ENCODE peak calls at places on chromosomes 1 and 21, in ten cellular contexts. One of them, this sample, is unnamed.
A peak's percentile ranks its signal among the peaks of the same experiment; 100 is the strongest.

GRCh38 chr1:117664314-117664713 is 58.5 kb downstream of the TENT5C start:
- DNase-seq in OCI-LY7: peak; percentile 93
- DNase-seq in mucosa of descending colon: no peak
- DNase-seq in right cardiac atrium: no peak
- DNase-seq in HL-60: no peak
- DNase-seq in IMR-90: no peak
- DNase-seq in cardiac muscle cell: no peak
- DNase-seq in uterus: no peak
- DNase-seq in mammary epithelial cell: no peak
- DNase-seq in left ventricle myocardium inferior: no peak
- DNase-seq in this sample: peak; percentile 65

GRCh38 chr1:209305221-209305954 is 278.1 kb upstream of the CAMK1G start:
- DNase-seq in uterus: no peak
- DNase-seq in mammary epithelial cell: no peak
- DNase-seq in mucosa of descending colon: no peak
- DNase-seq in cardiac muscle cell: no peak
- DNase-seq in IMR-90: no peak
- DNase-seq in left ventricle myocardium inferior: no peak
- DNase-seq in OCI-LY7: no peak
- DNase-seq in HL-60: no peak
- DNase-seq in right cardiac atrium: no peak
- DNase-seq in this sample: no peak

GRCh38 chr21:32044205-32044874 is 171.5 kb downstream of the HUNK start:
- DNase-seq in OCI-LY7: no peak
- DNase-seq in mammary epithelial cell: no peak
- DNase-seq in left ventricle myocardium inferior: no peak
- DNase-seq in IMR-90: no peak
- DNase-seq in right cardiac atrium: no peak
- DNase-seq in HL-60: no peak
- DNase-seq in mucosa of descending colon: no peak
- DNase-seq in uterus: no peak
- DNase-seq in cardiac muscle cell: no peak
- DNase-seq in this sample: no peak

GRCh38 chr1:203006948-203007871 is at the start of gene TMEM183A:
- DNase-seq in IMR-90: peak; percentile 97
- DNase-seq in OCI-LY7: peak; percentile 99
- DNase-seq in right cardiac atrium: peak; percentile 98
- DNase-seq in HL-60: peak; percentile 98
- DNase-seq in left ventricle myocardium inferior: peak; percentile 95
- DNase-seq in mammary epithelial cell: peak; percentile 95
- DNase-seq in mucosa of descending colon: peak; percentile 98
- DNase-seq in uterus: peak; percentile 96
- DNase-seq in cardiac muscle cell: peak; percentile 98
- DNase-seq in this sample: peak; percentile 98

GRCh38 chr1:67060811-67061218 is 6.9 kb upstream of the SLC35D1 start:
- DNase-seq in IMR-90: peak; percentile 99
- DNase-seq in left ventricle myocardium inferior: no peak
- DNase-seq in cardiac muscle cell: peak; percentile 98
- DNase-seq in mammary epithelial cell: peak; percentile 96
- DNase-seq in uterus: no peak
- DNase-seq in OCI-LY7: no peak
- DNase-seq in HL-60: no peak
- DNase-seq in mucosa of descending colon: no peak
- DNase-seq in right cardiac atrium: no peak
- DNase-seq in this sample: no peak

GRCh38 chr1:58933599-58933926 is 149.7 kb upstream of the JUN start:
- DNase-seq in cardiac muscle cell: peak; percentile 24
- DNase-seq in mucosa of descending colon: no peak
- DNase-seq in IMR-90: peak; percentile 11
- DNase-seq in mammary epithelial cell: no peak
- DNase-seq in uterus: no peak
- DNase-seq in right cardiac atrium: no peak
- DNase-seq in HL-60: no peak
- DNase-seq in OCI-LY7: no peak
- DNase-seq in left ventricle myocardium inferior: no peak
- DNase-seq in this sample: no peak

GRCh38 chr1:182602945-182603645 is 1.1 kb downstream of the RGS16 start:
- DNase-seq in right cardiac atrium: no peak
- DNase-seq in left ventricle myocardium inferior: no peak
- DNase-seq in OCI-LY7: peak; percentile 53
- DNase-seq in IMR-90: no peak
- DNase-seq in HL-60: no peak
- DNase-seq in mammary epithelial cell: no peak
- DNase-seq in cardiac muscle cell: no peak
- DNase-seq in uterus: no peak
- DNase-seq in mucosa of descending colon: no peak
- DNase-seq in this sample: no peak

GRCh38 chr1:110433803-110434202 is 17.1 kb upstream of the PROK1 start:
- DNase-seq in OCI-LY7: peak; percentile 34
- DNase-seq in mucosa of descending colon: no peak
- DNase-seq in HL-60: peak; percentile 91
- DNase-seq in mammary epithelial cell: peak; percentile 74
- DNase-seq in uterus: no peak
- DNase-seq in cardiac muscle cell: peak; percentile 53
- DNase-seq in right cardiac atrium: peak; percentile 65
- DNase-seq in left ventricle myocardium inferior: peak; percentile 47
- DNase-seq in IMR-90: peak; percentile 20
- DNase-seq in this sample: no peak

GRCh38 chr1:161074676-161075368 is 5.1 kb upstream of the ARHGAP30 start:
- DNase-seq in HL-60: no peak
- DNase-seq in right cardiac atrium: no peak
- DNase-seq in left ventricle myocardium inferior: no peak
- DNase-seq in uterus: no peak
- DNase-seq in OCI-LY7: no peak
- DNase-seq in cardiac muscle cell: no peak
- DNase-seq in mucosa of descending colon: no peak
- DNase-seq in mammary epithelial cell: peak; percentile 98
- DNase-seq in IMR-90: no peak
- DNase-seq in this sample: no peak

GRCh38 chr1:94532077-94532476 is 9.5 kb downstream of the F3 start:
- DNase-seq in IMR-90: no peak
- DNase-seq in left ventricle myocardium inferior: no peak
- DNase-seq in mammary epithelial cell: peak; percentile 41
- DNase-seq in right cardiac atrium: no peak
- DNase-seq in uterus: no peak
- DNase-seq in cardiac muscle cell: no peak
- DNase-seq in mucosa of descending colon: no peak
- DNase-seq in HL-60: no peak
- DNase-seq in OCI-LY7: no peak
- DNase-seq in this sample: no peak

GRCh38 chr1:211677659-211678058 is 2.2 kb upstream of the NEK2 start:
- DNase-seq in IMR-90: no peak
- DNase-seq in HL-60: peak; percentile 50
- DNase-seq in mammary epithelial cell: no peak
- DNase-seq in OCI-LY7: peak; percentile 84
- DNase-seq in uterus: no peak
- DNase-seq in cardiac muscle cell: no peak
- DNase-seq in mucosa of descending colon: no peak
- DNase-seq in left ventricle myocardium inferior: no peak
- DNase-seq in right cardiac atrium: no peak
- DNase-seq in this sample: no peak

GRCh38 chr1:20751462-20751990 is 19.0 kb upstream of the SH2D5 start:
- DNase-seq in OCI-LY7: no peak
- DNase-seq in cardiac muscle cell: no peak
- DNase-seq in IMR-90: no peak
- DNase-seq in right cardiac atrium: no peak
- DNase-seq in mucosa of descending colon: no peak
- DNase-seq in uterus: no peak
- DNase-seq in mammary epithelial cell: no peak
- DNase-seq in HL-60: no peak
- DNase-seq in left ventricle myocardium inferior: no peak
- DNase-seq in this sample: no peak

DNA sequence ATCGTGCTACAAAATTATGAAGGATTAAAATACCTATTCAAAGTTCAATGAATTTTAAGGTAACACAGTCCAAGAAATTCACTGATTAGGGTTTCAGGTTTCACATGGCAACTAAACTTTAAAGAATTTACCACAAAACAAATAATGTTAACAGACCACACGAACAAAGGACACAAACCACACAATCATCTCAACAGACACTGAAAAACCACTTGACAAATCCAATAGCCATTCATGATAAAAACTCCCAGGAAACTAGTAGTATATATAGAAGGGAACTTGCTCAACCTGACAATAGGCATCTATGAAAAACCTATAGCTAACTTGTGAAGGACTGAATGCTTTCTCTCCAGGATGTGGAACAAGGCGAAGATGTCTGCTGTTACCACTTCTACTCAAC is 21.1 kb upstream of the SH2D5 start:
- DNase-seq in uterus: no peak
- DNase-seq in IMR-90: peak; percentile 70
- DNase-seq in mucosa of descending colon: no peak
- DNase-seq in mammary epithelial cell: peak; percentile 48
- DNase-seq in right cardiac atrium: no peak
- DNase-seq in OCI-LY7: no peak
- DNase-seq in left ventricle myocardium inferior: no peak
- DNase-seq in HL-60: no peak
- DNase-seq in cardiac muscle cell: no peak
- DNase-seq in this sample: no peak
- H3K4me3 ChIP-seq in uterus: no peak overlapping the region
- H3K4me3 ChIP-seq in IMR-90: no peak overlapping the region
- H3K4me3 ChIP-seq in mucosa of descending colon: no peak overlapping the region
- H3K4me3 ChIP-seq in mammary epithelial cell: no peak overlapping the region
- H3K4me3 ChIP-seq in right cardiac atrium: no peak overlapping the region
- H3K4me3 ChIP-seq in OCI-LY7: no peak overlapping the region
- H3K4me3 ChIP-seq in left ventricle myocardium inferior: no peak overlapping the region
- H3K4me3 ChIP-seq in HL-60: no peak overlapping the region
- H3K4me3 ChIP-seq in cardiac muscle cell: no peak overlapping the region
- H3K4me3 ChIP-seq in this sample: no peak overlapping the region

GRCh38 chr1:245986404-245987221 is 520.5 kb downstream of the SMYD3 start:
- DNase-seq in mucosa of descending colon: no peak
- DNase-seq in right cardiac atrium: no peak
- DNase-seq in OCI-LY7: no peak
- DNase-seq in left ventricle myocardium inferior: no peak
- DNase-seq in uterus: peak; percentile 25
- DNase-seq in mammary epithelial cell: peak; percentile 72
- DNase-seq in HL-60: no peak
- DNase-seq in IMR-90: peak; percentile 88
- DNase-seq in cardiac muscle cell: peak; percentile 88
- DNase-seq in this sample: no peak
- H3K4me3 ChIP-seq in mucosa of descending colon: no peak overlapping the region
- H3K4me3 ChIP-seq in right cardiac atrium: no peak overlapping the region
- H3K4me3 ChIP-seq in OCI-LY7: no peak overlapping the region
- H3K4me3 ChIP-seq in left ventricle myocardium inferior: no peak overlapping the region
- H3K4me3 ChIP-seq in uterus: no peak overlapping the region
- H3K4me3 ChIP-seq in mammary epithelial cell: no peak overlapping the region
- H3K4me3 ChIP-seq in HL-60: no peak overlapping the region
- H3K4me3 ChIP-seq in IMR-90: no peak overlapping the region
- H3K4me3 ChIP-seq in cardiac muscle cell: no peak overlapping the region
- H3K4me3 ChIP-seq in this sample: no peak overlapping the region

DNA sequence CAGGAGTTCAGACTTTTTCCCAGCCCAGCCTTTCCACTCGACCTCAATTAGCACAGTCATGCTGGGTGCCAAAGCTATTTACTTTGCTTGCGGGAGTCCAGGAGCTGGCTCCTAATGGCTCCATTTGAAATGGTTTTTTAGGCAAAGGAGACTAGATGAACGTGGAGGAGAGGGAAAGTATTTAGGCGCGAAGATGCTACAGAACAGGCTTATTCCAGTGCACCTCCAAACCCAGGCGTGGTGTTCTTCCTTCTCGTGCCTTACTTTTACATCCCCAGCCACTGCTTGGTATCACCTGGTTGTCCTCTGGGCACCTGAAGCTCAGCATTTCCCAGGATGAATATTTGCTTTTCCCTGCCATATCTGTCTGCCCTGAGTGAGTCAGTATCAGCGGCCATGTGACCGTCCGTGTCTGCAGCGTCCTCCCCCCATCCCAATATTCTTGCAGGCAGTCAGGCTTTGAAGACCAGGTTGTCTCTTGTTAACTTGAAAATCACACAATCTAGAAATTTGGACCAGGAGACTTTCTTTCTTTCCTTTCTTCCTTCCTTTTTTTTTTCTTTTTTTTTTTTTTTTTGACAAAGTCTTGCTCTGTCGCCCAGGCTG is 198.5 kb downstream of the DYRK1A start:
- DNase-seq in right cardiac atrium: no peak
- DNase-seq in mucosa of descending colon: no peak
- DNase-seq in OCI-LY7: no peak
- DNase-seq in HL-60: no peak
- DNase-seq in IMR-90: peak; percentile 15
- DNase-seq in mammary epithelial cell: no peak
- DNase-seq in left ventricle myocardium inferior: no peak
- DNase-seq in cardiac muscle cell: no peak
- DNase-seq in uterus: no peak
- DNase-seq in this sample: peak; percentile 23
- H3K4me3 ChIP-seq in right cardiac atrium: no peak overlapping the region
- H3K4me3 ChIP-seq in mucosa of descending colon: no peak overlapping the region
- H3K4me3 ChIP-seq in OCI-LY7: no peak overlapping the region
- H3K4me3 ChIP-seq in HL-60: no peak overlapping the region
- H3K4me3 ChIP-seq in IMR-90: peak overlapping the region; percentile 48
- H3K4me3 ChIP-seq in mammary epithelial cell: no peak overlapping the region
- H3K4me3 ChIP-seq in left ventricle myocardium inferior: peak overlapping the region; percentile 80
- H3K4me3 ChIP-seq in cardiac muscle cell: no peak overlapping the region
- H3K4me3 ChIP-seq in uterus: no peak overlapping the region
- H3K4me3 ChIP-seq in this sample: no peak overlapping the region

GRCh38 chr1:212752256-212752933 is 39.2 kb downstream of the NSL1 start:
- DNase-seq in cardiac muscle cell: peak; percentile 48
- DNase-seq in IMR-90: peak; percentile 61
- DNase-seq in left ventricle myocardium inferior: no peak
- DNase-seq in mammary epithelial cell: no peak
- DNase-seq in OCI-LY7: peak; percentile 14
- DNase-seq in HL-60: peak; percentile 21
- DNase-seq in uterus: no peak
- DNase-seq in mucosa of descending colon: no peak
- DNase-seq in right cardiac atrium: no peak
- DNase-seq in this sample: no peak

GRCh38 chr1:212753766-212754165 is 37.8 kb downstream of the NSL1 start:
- DNase-seq in left ventricle myocardium inferior: no peak
- DNase-seq in uterus: no peak
- DNase-seq in HL-60: no peak
- DNase-seq in OCI-LY7: peak; percentile 22
- DNase-seq in mammary epithelial cell: no peak
- DNase-seq in cardiac muscle cell: no peak
- DNase-seq in IMR-90: no peak
- DNase-seq in right cardiac atrium: no peak
- DNase-seq in mucosa of descending colon: no peak
- DNase-seq in this sample: no peak

GRCh38 chr1:212754715-212755114 is 36.9 kb downstream of the NSL1 start:
- DNase-seq in OCI-LY7: no peak
- DNase-seq in right cardiac atrium: no peak
- DNase-seq in uterus: no peak
- DNase-seq in cardiac muscle cell: peak; percentile 34
- DNase-seq in left ventricle myocardium inferior: no peak
- DNase-seq in HL-60: peak; percentile 3
- DNase-seq in mucosa of descending colon: no peak
- DNase-seq in mammary epithelial cell: no peak
- DNase-seq in IMR-90: no peak
- DNase-seq in this sample: no peak

GRCh38 chr1:212754193-212754592 is 37.4 kb downstream of the NSL1 start:
- DNase-seq in right cardiac atrium: no peak
- DNase-seq in OCI-LY7: peak; percentile 81
- DNase-seq in uterus: no peak
- DNase-seq in left ventricle myocardium inferior: no peak
- DNase-seq in mammary epithelial cell: no peak
- DNase-seq in IMR-90: no peak
- DNase-seq in mucosa of descending colon: no peak
- DNase-seq in cardiac muscle cell: no peak
- DNase-seq in HL-60: peak; percentile 63
- DNase-seq in this sample: no peak

GRCh38 chr1:212752934-212753497 is 38.6 kb downstream of the NSL1 start:
- DNase-seq in cardiac muscle cell: peak; percentile 8
- DNase-seq in IMR-90: no peak
- DNase-seq in left ventricle myocardium inferior: no peak
- DNase-seq in mucosa of descending colon: no peak
- DNase-seq in mammary epithelial cell: no peak
- DNase-seq in uterus: no peak
- DNase-seq in HL-60: no peak
- DNase-seq in right cardiac atrium: no peak
- DNase-seq in OCI-LY7: no peak
- DNase-seq in this sample: no peak
- H3K4me3 ChIP-seq in cardiac muscle cell: no peak overlapping the region
- H3K4me3 ChIP-seq in IMR-90: peak overlapping the region; percentile 33
- H3K4me3 ChIP-seq in left ventricle myocardium inferior: peak overlapping the region; percentile 30
- H3K4me3 ChIP-seq in mucosa of descending colon: no peak overlapping the region
- H3K4me3 ChIP-seq in mammary epithelial cell: no peak overlapping the region
- H3K4me3 ChIP-seq in uterus: no peak overlapping the region
- H3K4me3 ChIP-seq in HL-60: no peak overlapping the region
- H3K4me3 ChIP-seq in right cardiac atrium: no peak overlapping the region
- H3K4me3 ChIP-seq in OCI-LY7: no peak overlapping the region
- H3K4me3 ChIP-seq in this sample: no peak overlapping the region